ENCODE peak calls at places on chromosomes 1 and 21, in five cellular contexts. I, B, N, D and O are unnamed samples.
A peak's percentile ranks its signal among the peaks of the same experiment; 100 is the strongest.

GRCh38 chr1:109482796-109483638 is 688 bp upstream of the ATXN7L2 start:
- DNase-seq in D (no peak), N (no peak), I (no peak), B (no peak), O (no peak)

GRCh38 chr1:230127105-230128054 is 60.3 kb downstream of the GALNT2 start:
- DNase-seq in B (no peak), I (no peak), N (no peak), D (no peak), O (no peak)

GRCh38 chr1:16012590-16013219 is 5.1 kb downstream of the HSPB7 start:
- DNase-seq in I (peak; percentile 82), B (peak; percentile 66), D (no peak), N (peak; percentile 87), O (no peak)

GRCh38 chr1:206792939-206793607 is 20.8 kb upstream of the IL10 start:
- DNase-seq in B (no peak), I (no peak), N (no peak), D (no peak), O (no peak)

GRCh38 chr1:201127755-201128455 is 921 bp upstream of the ASCL5 start:
- DNase-seq in I (no peak), B (no peak), N (peak; percentile 48), D (no peak), O (no peak)

GRCh38 chr21:44855572-44855971 is 17.9 kb downstream of the PTTG1IP start:
- DNase-seq in B (no peak), N (no peak), D (no peak), I (no peak), O (no peak)

GRCh38 chr1:9849691-9850441 is 26.1 kb upstream of the CLSTN1 start:
- DNase-seq in I (no peak), N (no peak), D (no peak), B (no peak), O (no peak)

GRCh38 chr21:33899199-33899598 is 16.4 kb downstream of the ATP5PO start:
- DNase-seq in I (no peak), D (no peak), B (peak; percentile 24), N (peak; percentile 38), O (no peak)

GRCh38 chr1:54949971-54950360 is 30.5 kb upstream of the TMEM61 start:
- DNase-seq in N (no peak), I (no peak), B (peak; percentile 23), D (no peak), O (no peak)

GRCh38 chr1:26856604-26857469 is 6.1 kb upstream of the SFN start:
- DNase-seq in B (no peak), I (no peak), D (no peak), N (no peak), O (no peak)

GRCh38 chr1:234670936-234671628 is 61.1 kb upstream of the IRF2BP2 start:
- DNase-seq in D (no peak), B (no peak), N (no peak), I (no peak), O (no peak)

GRCh38 chr21:45142469-45142868 is 68.1 kb downstream of the ADARB1 start:
- DNase-seq in D (no peak), I (no peak), B (peak; percentile 86), N (peak; percentile 79), O (no peak)

GRCh38 chr1:41404308-41404755 is 43.1 kb downstream of the FOXO6 start:
- DNase-seq in B (no peak), I (no peak), N (peak; percentile 12), D (no peak), O (peak; percentile 70)
- TF ChIP-seq CTCF in B (no peak), I (no peak), N (no peak), D (no peak), O (no peak)

GRCh38 chr1:85652327-85652726 is 55.9 kb downstream of the ZNHIT6 start:
- DNase-seq in B (no peak), I (no peak), N (no peak), D (no peak), O (no peak)
- TF ChIP-seq CTCF in B (no peak), I (no peak), N (no peak), D (no peak), O (no peak)

GRCh38 chr1:37038079-37038702 is 3.9 kb upstream of the GRIK3 start:
- DNase-seq in N (peak; percentile 1), D (no peak), B (no peak), I (no peak), O (peak; percentile 31)
- TF ChIP-seq CTCF in N (no peak), D (no peak), B (no peak), I (peak; percentile 54), O (no peak)

GRCh38 chr1:21814981-21815583 is 3.0 kb downstream of the LDLRAD2 start:
- DNase-seq in I (no peak), N (no peak), D (no peak), B (no peak), O (no peak)

GRCh38 chr1:21816602-21817302 is 4.7 kb downstream of the LDLRAD2 start:
- DNase-seq in D (peak; percentile 4), B (peak; percentile 73), I (no peak), N (peak; percentile 68), O (no peak)

GRCh38 chr1:21813542-21813941 is 1.5 kb downstream of the LDLRAD2 start:
- DNase-seq in B (no peak), N (no peak), I (no peak), D (no peak), O (no peak)

GRCh38 chr1:21815724-21816311 is 3.8 kb downstream of the LDLRAD2 start:
- DNase-seq in B (no peak), I (no peak), D (no peak), N (no peak), O (no peak)

DNA sequence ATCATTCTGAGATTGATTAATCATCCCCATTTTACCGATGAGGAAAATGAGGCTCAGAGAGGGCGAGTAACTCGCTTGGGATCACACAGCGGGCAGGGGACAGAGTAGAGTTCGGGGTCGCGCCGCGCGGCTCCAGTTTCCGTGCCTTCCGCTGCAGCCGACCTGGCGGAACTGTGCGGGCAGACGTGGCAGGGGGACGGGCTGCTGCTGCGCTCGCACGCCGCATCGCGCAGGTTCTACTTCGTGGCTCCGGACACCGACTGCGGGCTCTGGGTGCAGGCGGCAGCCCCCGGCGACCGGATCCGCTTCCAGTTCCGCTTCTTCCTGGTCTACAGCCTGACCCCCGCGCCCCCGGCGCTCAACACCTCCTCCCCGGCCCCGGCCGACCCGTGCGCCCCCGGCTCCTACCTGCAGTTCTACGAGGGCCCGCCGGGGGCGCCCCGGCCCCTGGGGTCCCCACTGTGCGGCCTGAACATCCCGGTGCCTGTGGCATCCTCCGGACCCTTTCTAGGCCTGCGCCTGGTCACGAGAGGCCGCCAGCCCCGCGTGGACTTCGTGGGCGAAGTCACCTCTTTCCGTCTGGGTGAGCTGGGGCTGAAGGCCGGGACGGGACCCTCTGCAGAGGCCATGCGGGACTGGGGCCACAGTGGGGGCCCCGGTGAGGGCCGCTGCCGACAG is 2.3 kb downstream of the LDLRAD2 start:
- DNase-seq in N (no peak), D (no peak), I (no peak), B (peak; percentile 22), O (peak; percentile 72)
- TF ChIP-seq CTCF in N (peak; percentile 36), D (peak; percentile 45), I (peak; percentile 70), B (peak; percentile 69), O (peak; percentile 92)